ENCODE peak calls at places on chromosome 17, in five cellular contexts. One of them, this sample, is unnamed.

GRCh38 chr17:80961516-80961915 is 30.1 kb upstream of the CHMP6 start:
- DNase-seq in mucosa of descending colon: no peak
- DNase-seq in mammary epithelial cell: no peak
- DNase-seq in PC-3: no peak
- DNase-seq in NT2/D1: no peak
- DNase-seq in this sample: no peak

GRCh38 chr17:46817901-46818209 is 637 bp downstream of the WNT3 start:
- DNase-seq in mucosa of descending colon: no peak
- DNase-seq in mammary epithelial cell: no peak
- DNase-seq in PC-3: no peak
- DNase-seq in NT2/D1: no peak
- DNase-seq in this sample: no peak

GRCh38 chr17:82867763-82868325 is 28.0 kb upstream of the ZNF750 start:
- DNase-seq in mucosa of descending colon: no peak
- DNase-seq in mammary epithelial cell: no peak
- DNase-seq in PC-3: no peak
- DNase-seq in NT2/D1: no peak
- DNase-seq in this sample: no peak

GRCh38 chr17:64112978-64113377 is 17.0 kb downstream of the ERN1 start:
- DNase-seq in mucosa of descending colon: no peak
- DNase-seq in mammary epithelial cell: no peak
- DNase-seq in PC-3: no peak
- DNase-seq in NT2/D1: no peak
- DNase-seq in this sample: no peak

GRCh38 chr17:43671755-43672502 is 10.2 kb upstream of the MEOX1 start:
- DNase-seq in mucosa of descending colon: no peak
- DNase-seq in mammary epithelial cell: no peak
- DNase-seq in PC-3: no peak
- DNase-seq in NT2/D1: no peak
- DNase-seq in this sample: no peak

GRCh38 chr17:81519284-81520020 is 6.9 kb upstream of the ACTG1 start:
- DNase-seq in mucosa of descending colon: peak; percentile 75
- DNase-seq in mammary epithelial cell: peak; percentile 40
- DNase-seq in PC-3: peak; percentile 90
- DNase-seq in NT2/D1: no peak
- DNase-seq in this sample: no peak

GRCh38 chr17:1367351-1367745 is 32.7 kb downstream of the YWHAE start:
- DNase-seq in mucosa of descending colon: no peak
- DNase-seq in mammary epithelial cell: peak; percentile 19
- DNase-seq in PC-3: no peak
- DNase-seq in NT2/D1: no peak
- DNase-seq in this sample: no peak

GRCh38 chr17:4538236-4539002 is 16.8 kb downstream of the MYBBP1A start:
- DNase-seq in mucosa of descending colon: no peak
- DNase-seq in mammary epithelial cell: no peak
- DNase-seq in PC-3: no peak
- DNase-seq in NT2/D1: no peak
- DNase-seq in this sample: no peak

GRCh38 chr17:77495575-77495974 is 354.8 kb downstream of the SEC14L1 start:
- DNase-seq in mucosa of descending colon: no peak
- DNase-seq in mammary epithelial cell: no peak
- DNase-seq in PC-3: no peak
- DNase-seq in NT2/D1: no peak
- DNase-seq in this sample: no peak

GRCh38 chr17:51152766-51153209 is 571 bp upstream of the NME1 start:
- DNase-seq in mucosa of descending colon: no peak
- DNase-seq in mammary epithelial cell: no peak
- DNase-seq in PC-3: peak; percentile 40
- DNase-seq in NT2/D1: no peak
- DNase-seq in this sample: no peak

GRCh38 chr17:22265807-22266206 is 573.5 kb downstream of the KCNJ18 start:
- DNase-seq in mucosa of descending colon: no peak
- DNase-seq in mammary epithelial cell: no peak
- DNase-seq in PC-3: no peak
- DNase-seq in NT2/D1: no peak
- DNase-seq in this sample: no peak
- H3K4me3 ChIP-seq in mucosa of descending colon: no peak overlapping the region
- H3K4me3 ChIP-seq in mammary epithelial cell: no peak overlapping the region
- H3K4me3 ChIP-seq in PC-3: no peak overlapping the region
- H3K4me3 ChIP-seq in NT2/D1: no peak overlapping the region
- H3K4me3 ChIP-seq in this sample: no peak overlapping the region

GRCh38 chr17:28598799-28599310 is at the start of gene SPAG5:
- DNase-seq in mucosa of descending colon: peak; percentile 96
- DNase-seq in mammary epithelial cell: peak; percentile 90
- DNase-seq in PC-3: peak; percentile 90
- DNase-seq in NT2/D1: peak; percentile 84
- DNase-seq in this sample: no peak

GRCh38 chr17:28597606-28598383 is 1.0 kb downstream of the SPAG5 start:
- DNase-seq in mucosa of descending colon: no peak
- DNase-seq in mammary epithelial cell: peak; percentile 7
- DNase-seq in PC-3: peak; percentile 25
- DNase-seq in NT2/D1: no peak
- DNase-seq in this sample: no peak

GRCh38 chr17:28599311-28600184 is 723 bp upstream of the SPAG5 start:
- DNase-seq in mucosa of descending colon: peak; percentile 77
- DNase-seq in mammary epithelial cell: peak; percentile 86
- DNase-seq in PC-3: peak; percentile 80
- DNase-seq in NT2/D1: no peak
- DNase-seq in this sample: no peak

GRCh38 chr17:28598389-28598788 is 436 bp downstream of the SPAG5 start:
- DNase-seq in mucosa of descending colon: no peak
- DNase-seq in mammary epithelial cell: peak; percentile 3
- DNase-seq in PC-3: no peak
- DNase-seq in NT2/D1: no peak
- DNase-seq in this sample: no peak
- H3K4me3 ChIP-seq in mucosa of descending colon: peak overlapping the region; percentile 19
- H3K4me3 ChIP-seq in mammary epithelial cell: peak overlapping the region; percentile 78
- H3K4me3 ChIP-seq in PC-3: peak overlapping the region; percentile 98
- H3K4me3 ChIP-seq in NT2/D1: peak overlapping the region; percentile 82
- H3K4me3 ChIP-seq in this sample: peak overlapping the region; percentile 73

DNA sequence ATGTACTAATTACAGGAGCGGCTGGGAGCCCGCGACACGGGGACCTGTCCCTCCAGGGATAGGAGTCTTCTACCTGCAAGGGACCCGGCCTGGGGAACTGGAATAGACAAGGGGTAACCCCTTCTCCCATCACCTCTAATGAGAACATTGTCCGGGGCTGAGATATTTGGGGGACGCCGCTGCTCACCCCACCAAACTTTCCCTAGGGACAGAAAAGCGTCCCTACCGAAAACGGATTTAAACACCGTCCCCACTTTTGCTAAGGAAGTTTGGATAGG is 3.4 kb upstream of the SOX9 start:
- DNase-seq in mucosa of descending colon: no peak
- DNase-seq in mammary epithelial cell: no peak
- DNase-seq in PC-3: no peak
- DNase-seq in NT2/D1: no peak
- DNase-seq in this sample: no peak
- H3K4me3 ChIP-seq in mucosa of descending colon: no peak overlapping the region
- H3K4me3 ChIP-seq in mammary epithelial cell: peak overlapping the region; percentile 50
- H3K4me3 ChIP-seq in PC-3: no peak overlapping the region
- H3K4me3 ChIP-seq in NT2/D1: peak overlapping the region; percentile 45
- H3K4me3 ChIP-seq in this sample: peak overlapping the region; percentile 97

DNA sequence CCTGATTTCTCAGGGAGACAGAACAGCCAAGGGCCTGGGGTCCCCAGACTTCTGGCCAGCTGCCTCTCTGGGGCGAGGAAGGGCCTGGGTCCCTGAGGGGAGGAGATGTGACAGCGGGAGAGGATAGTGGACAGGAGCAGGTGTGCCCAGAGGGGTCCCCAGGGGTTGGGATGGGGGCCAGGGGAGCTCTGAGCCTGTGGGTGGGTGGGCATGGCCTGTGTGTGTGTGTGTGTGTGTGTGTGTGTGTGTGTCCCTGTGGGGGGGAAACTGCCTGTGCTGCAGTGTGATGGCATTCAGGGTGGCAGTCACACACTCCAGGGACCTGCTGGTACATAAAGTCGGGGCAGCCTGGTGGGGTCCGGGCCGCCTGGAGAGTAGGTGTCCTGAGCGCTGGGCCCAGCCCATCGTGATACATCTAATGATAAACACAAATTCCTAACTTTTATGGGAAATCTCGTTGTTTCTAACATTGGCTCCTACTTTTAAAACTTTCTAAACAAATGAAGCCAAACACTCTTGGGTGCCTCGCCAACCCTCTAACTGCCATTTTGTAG is 1.4 kb downstream of the ITGB4 start:
- DNase-seq in mucosa of descending colon: peak; percentile 29
- DNase-seq in mammary epithelial cell: no peak
- DNase-seq in PC-3: no peak
- DNase-seq in NT2/D1: no peak
- DNase-seq in this sample: no peak
- H3K4me3 ChIP-seq in mucosa of descending colon: peak overlapping the region; percentile 48
- H3K4me3 ChIP-seq in mammary epithelial cell: peak overlapping the region; percentile 98
- H3K4me3 ChIP-seq in PC-3: peak overlapping the region; percentile 97
- H3K4me3 ChIP-seq in NT2/D1: no peak overlapping the region
- H3K4me3 ChIP-seq in this sample: peak overlapping the region; percentile 55

GRCh38 chr17:48022906-48023305 is 14.7 kb downstream of the COPZ2 start:
- DNase-seq in mucosa of descending colon: no peak
- DNase-seq in mammary epithelial cell: no peak
- DNase-seq in PC-3: peak; percentile 70
- DNase-seq in NT2/D1: no peak
- DNase-seq in this sample: no peak
- H3K4me3 ChIP-seq in mucosa of descending colon: no peak overlapping the region
- H3K4me3 ChIP-seq in mammary epithelial cell: no peak overlapping the region
- H3K4me3 ChIP-seq in PC-3: peak overlapping the region; percentile 65
- H3K4me3 ChIP-seq in NT2/D1: no peak overlapping the region
- H3K4me3 ChIP-seq in this sample: no peak overlapping the region

DNA sequence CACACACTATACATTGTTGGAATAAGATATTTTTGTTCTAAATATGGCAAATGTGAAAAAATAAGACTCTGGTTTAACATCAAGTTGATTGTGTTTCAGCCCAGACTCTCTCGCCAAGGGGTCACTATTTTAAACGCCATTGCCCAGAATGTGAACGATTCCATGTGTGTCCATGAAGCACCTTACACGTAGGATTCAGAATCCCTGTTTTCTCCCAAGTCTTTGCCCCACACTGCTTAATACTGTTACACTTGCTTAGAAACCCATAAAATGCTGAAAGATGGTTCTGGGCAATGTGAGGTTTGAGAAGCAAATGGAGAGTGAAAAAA is 7.7 kb downstream of the HS3ST3B1 start:
- DNase-seq in mucosa of descending colon: no peak
- DNase-seq in mammary epithelial cell: no peak
- DNase-seq in PC-3: no peak
- DNase-seq in NT2/D1: no peak
- DNase-seq in this sample: no peak
- H3K4me3 ChIP-seq in mucosa of descending colon: no peak overlapping the region
- H3K4me3 ChIP-seq in mammary epithelial cell: peak overlapping the region; percentile 54
- H3K4me3 ChIP-seq in PC-3: no peak overlapping the region
- H3K4me3 ChIP-seq in NT2/D1: no peak overlapping the region
- H3K4me3 ChIP-seq in this sample: no peak overlapping the region

DNA sequence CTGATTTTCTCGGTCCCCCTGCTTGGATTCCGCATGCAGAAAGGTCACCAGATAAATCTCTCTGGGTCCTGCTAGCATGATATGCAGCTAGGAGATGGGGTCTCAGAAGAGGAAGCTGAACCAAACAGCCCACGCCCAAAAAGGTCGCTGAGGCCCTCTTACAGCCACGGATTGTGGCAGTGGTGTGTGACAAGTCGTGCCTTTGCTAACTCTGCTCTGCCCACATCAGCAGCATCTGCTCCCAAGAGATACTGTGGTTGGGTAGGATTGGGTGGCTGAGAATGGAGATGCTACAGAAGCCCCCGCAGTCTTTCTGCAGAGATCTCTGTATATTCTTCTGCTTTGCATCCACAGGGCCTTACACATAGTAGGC is 15.2 kb upstream of the SKAP1 start:
- DNase-seq in mucosa of descending colon: no peak
- DNase-seq in mammary epithelial cell: no peak
- DNase-seq in PC-3: no peak
- DNase-seq in NT2/D1: no peak
- DNase-seq in this sample: no peak
- H3K4me3 ChIP-seq in mucosa of descending colon: no peak overlapping the region
- H3K4me3 ChIP-seq in mammary epithelial cell: no peak overlapping the region
- H3K4me3 ChIP-seq in PC-3: no peak overlapping the region
- H3K4me3 ChIP-seq in NT2/D1: no peak overlapping the region
- H3K4me3 ChIP-seq in this sample: no peak overlapping the region

This sample was measured in epithelial cell of proximal tubule.